ENCODE peak calls at places on chromosomes 7 and 10, in six cellular contexts. B is neuronal stem cell, P is IMR-90, T is trophoblast cell, A is mesendoderm, V is H1. L is an unnamed sample.

GRCh38 chr7:70325509-70326101 is 727.3 kb downstream of the AUTS2 start:
- DNase-seq in A (no peak), B (no peak), P (peak; percentile 9), V (no peak), T (no peak), L (peak; percentile 41)

GRCh38 chr10:118669020-118669766 is 73.7 kb upstream of the PRLHR start:
- DNase-seq in T (no peak), V (no peak), B (no peak), P (peak; percentile 52), A (peak; percentile 27), L (peak; percentile 6)

GRCh38 chr7:143408686-143409551 is at the start of gene EPHA1:
- DNase-seq in A (peak; percentile 96), P (no peak), B (no peak), T (peak; percentile 63), V (peak; percentile 83), L (no peak)

GRCh38 chr10:74585231-74586087 is 240.9 kb upstream of the KAT6B start:
- DNase-seq in V (no peak), B (no peak), P (peak; percentile 0), A (peak; percentile 10), T (no peak), L (peak; percentile 44)

GRCh38 chr7:29990931-29991330 is 1.3 kb upstream of the SCRN1 start:
- DNase-seq in A (no peak), P (no peak), B (no peak), T (no peak), V (no peak), L (no peak)

GRCh38 chr7:151384776-151385625 is 24.8 kb downstream of the WDR86 start:
- DNase-seq in P (no peak), B (no peak), V (no peak), T (no peak), A (peak; percentile 29), L (no peak)

GRCh38 chr7:64888901-64889685 is 14.0 kb upstream of the ZNF273 start:
- DNase-seq in A (no peak), T (no peak), P (no peak), V (peak; percentile 62), B (no peak), L (peak; percentile 14)

GRCh38 chr10:14876764-14877163 is 1.9 kb upstream of the SUV39H2 start:
- DNase-seq in P (no peak), B (no peak), V (no peak), A (no peak), T (peak; percentile 84), L (no peak)

GRCh38 chr10:100828744-100829102 is 83.3 kb downstream of the PAX2 start:
- DNase-seq in A (peak; percentile 44), T (no peak), V (no peak), B (no peak), P (no peak), L (no peak)

GRCh38 chr7:134186022-134186421 is 58.9 kb downstream of the LRGUK start:
- DNase-seq in V (no peak), B (no peak), T (no peak), A (no peak), P (peak; percentile 83), L (no peak)

GRCh38 chr10:70849582-70850016 is 33.9 kb downstream of the SGPL1 start:
- DNase-seq in P (peak; percentile 95), T (peak; percentile 51), A (no peak), V (no peak), B (no peak), L (peak; percentile 79)

GRCh38 chr7:155948845-155949244 is 136.6 kb upstream of the SHH start:
- DNase-seq in T (no peak), P (no peak), A (no peak), V (no peak), B (no peak), L (no peak)

GRCh38 chr10:17687117-17687831 is 43.3 kb downstream of the STAM start:
- DNase-seq in T (no peak), P (no peak), V (no peak), B (no peak), A (no peak), L (no peak)

GRCh38 chr7:90262438-90262837 is 17.5 kb downstream of the CFAP69 start:
- DNase-seq in T (no peak), B (no peak), P (peak; percentile 35), A (no peak), V (no peak), L (peak; percentile 20)

GRCh38 chr7:82085116-82085515 is 315.3 kb upstream of the HGF start:
- DNase-seq in T (peak; percentile 50), V (no peak), B (no peak), A (peak; percentile 10), P (no peak), L (no peak)

GRCh38 chr10:24904830-24905229 is 47.6 kb downstream of the PRTFDC1 start:
- DNase-seq in V (no peak), P (no peak), B (no peak), A (no peak), T (no peak), L (no peak)
- H3K4me1 ChIP-seq in V (no peaks in the 10 kb centered on the region), P (peaks cover 7% of the 10 kb centered on the region), B (peaks cover 5% of the 10 kb centered on the region), A (no peaks in the 10 kb centered on the region), T (no peaks in the 10 kb centered on the region), L (peaks cover 5% of the 10 kb centered on the region)

GRCh38 chr7:141978351-141978750 is 4.8 kb upstream of the TAS2R38 start:
- DNase-seq in T (no peak), B (no peak), P (no peak), A (no peak), V (no peak), L (no peak)

GRCh38 chr7:141979611-141980010 is 6.0 kb upstream of the TAS2R38 start:
- DNase-seq in A (no peak), V (no peak), P (no peak), B (no peak), T (no peak), L (no peak)

GRCh38 chr7:141974831-141975230 is 1.3 kb upstream of the TAS2R38 start:
- DNase-seq in A (peak; percentile 47), P (no peak), T (peak; percentile 26), B (no peak), V (no peak), L (no peak)

GRCh38 chr7:141975806-141976523 is 2.4 kb upstream of the TAS2R38 start:
- DNase-seq in B (peak; percentile 81), A (peak; percentile 86), T (peak; percentile 67), P (no peak), V (peak; percentile 96), L (peak; percentile 0)

DNA sequence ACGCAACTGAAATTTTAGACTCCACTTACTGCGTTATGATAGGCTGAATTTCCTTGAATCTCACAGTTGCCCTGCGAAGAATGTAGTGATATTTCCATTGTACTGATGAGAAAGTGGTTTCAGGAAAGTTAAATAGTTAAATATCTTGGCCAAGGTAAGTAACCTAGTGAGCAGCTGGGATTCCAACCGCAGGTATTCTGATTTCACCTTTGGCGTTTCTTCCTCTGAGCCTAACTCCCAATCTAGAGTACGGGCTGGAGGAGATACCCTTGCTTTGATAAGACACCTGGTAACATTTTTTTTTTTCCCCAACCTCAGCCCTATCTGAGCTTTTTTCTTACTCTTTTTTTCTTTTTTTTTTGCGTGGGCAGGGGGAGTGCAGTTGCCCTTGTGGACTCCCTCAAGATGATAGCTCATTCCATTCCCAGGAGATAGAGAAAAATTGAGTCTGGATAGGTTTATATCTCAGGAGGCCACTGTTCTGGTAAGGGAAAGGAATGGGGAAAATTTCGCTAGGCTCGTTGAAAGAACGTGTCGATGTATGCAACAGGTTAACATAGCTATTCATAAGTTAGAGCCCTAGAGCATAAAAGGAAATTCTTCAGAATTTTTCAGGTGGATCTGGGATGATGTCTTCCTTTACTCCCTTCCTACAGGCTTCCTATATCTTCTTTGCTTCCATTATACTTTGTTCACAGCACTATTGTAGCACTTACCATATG is 3.1 kb upstream of the TAS2R38 start:
- DNase-seq in T (peak; percentile 81), P (no peak), A (no peak), V (no peak), B (no peak), L (no peak)
- H3K4me3 ChIP-seq in T (no peak overlapping the region), P (no peak overlapping the region), A (no peak overlapping the region), V (no peak overlapping the region), B (no peak overlapping the region), L (no peak overlapping the region)

GRCh38 chr10:378930-379704 is 243.9 kb downstream of the ZMYND11 start:
- DNase-seq in A (no peak), P (no peak), B (no peak), V (no peak), T (peak; percentile 36), L (no peak)

GRCh38 chr10:380313-380955 is 245.2 kb downstream of the ZMYND11 start:
- DNase-seq in A (no peak), V (no peak), P (peak; percentile 19), B (no peak), T (no peak), L (no peak)

GRCh38 chr10:375885-376505 is 240.7 kb downstream of the ZMYND11 start:
- DNase-seq in T (peak; percentile 24), V (no peak), P (no peak), B (no peak), A (no peak), L (no peak)

GRCh38 chr10:377228-377627 is 242.0 kb downstream of the ZMYND11 start:
- DNase-seq in A (no peak), T (no peak), B (no peak), P (no peak), V (no peak), L (no peak)

DNA sequence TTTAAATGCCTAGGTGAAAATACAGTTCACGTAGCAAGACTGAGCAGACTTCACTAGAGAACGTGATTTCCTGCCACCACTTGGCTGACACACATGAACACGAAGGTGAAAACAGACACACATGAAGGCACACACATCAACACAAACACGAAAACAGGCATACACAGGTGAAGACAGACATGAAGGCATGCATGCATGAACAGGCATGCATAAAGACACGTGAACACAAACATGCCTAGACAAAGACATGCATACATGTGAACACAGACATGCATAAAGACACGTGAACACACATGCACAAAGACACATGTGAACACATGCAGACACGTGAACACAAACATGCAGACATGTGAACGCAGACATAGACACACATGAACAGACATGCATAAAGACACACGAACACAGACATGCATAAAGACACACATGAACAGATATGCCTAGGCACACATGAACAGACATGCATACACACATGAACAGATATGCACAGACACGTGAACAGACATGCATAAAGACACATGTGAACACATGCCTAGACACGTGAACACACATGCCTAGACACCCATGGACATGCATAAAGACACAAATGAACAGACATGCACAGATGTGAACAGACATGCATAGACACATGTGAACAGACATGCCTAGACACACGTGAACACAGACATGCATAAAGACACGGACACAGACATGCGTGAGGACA is 243.1 kb downstream of the ZMYND11 start:
- DNase-seq in A (no peak), P (no peak), B (no peak), T (no peak), V (no peak), L (no peak)
- H3K23ac ChIP-seq in A (no peak overlapping the region), P (no peak overlapping the region), B (no peak overlapping the region), T (no peak overlapping the region), V (no peak overlapping the region), L (no peak overlapping the region)

GRCh38 chr10:13648425-13648824 is 61.7 kb downstream of the PRPF18 start:
- DNase-seq in B (no peak), P (no peak), V (no peak), T (no peak), A (no peak), L (no peak)

GRCh38 chr10:13649844-13650520 is 63.2 kb downstream of the PRPF18 start:
- DNase-seq in T (no peak), B (no peak), V (no peak), P (no peak), A (peak; percentile 42), L (no peak)

GRCh38 chr10:13642293-13642692 is 55.5 kb downstream of the PRPF18 start:
- DNase-seq in V (peak; percentile 13), B (no peak), A (no peak), T (no peak), P (no peak), L (no peak)

DNA sequence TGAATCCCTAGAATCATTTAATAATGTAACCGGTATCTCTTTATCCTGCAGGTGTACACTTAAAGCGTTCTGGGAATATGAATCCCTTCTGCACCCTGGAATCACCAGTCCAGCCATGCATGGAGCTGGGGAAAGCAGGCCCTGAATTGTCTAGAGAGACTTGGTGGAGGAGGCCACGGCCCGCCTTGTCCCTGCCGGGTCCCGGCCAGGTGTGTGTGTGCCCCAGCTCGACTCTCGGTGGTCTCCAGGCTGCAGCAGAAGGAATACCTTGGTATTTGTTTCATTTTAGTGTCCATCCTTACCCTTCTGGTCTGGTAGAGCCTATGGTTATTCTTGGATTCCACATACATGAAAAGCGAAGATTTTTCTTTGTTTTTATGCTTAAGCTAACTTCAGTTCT is 58.1 kb downstream of the PRPF18 start:
- DNase-seq in P (no peak), V (peak; percentile 26), T (no peak), A (no peak), B (no peak), L (no peak)
- H3K4me1 ChIP-seq in P (no peaks in the 10 kb centered on the region), V (no peaks in the 10 kb centered on the region), T (no peaks in the 10 kb centered on the region), A (no peaks in the 10 kb centered on the region), B (no peaks in the 10 kb centered on the region), L (peaks cover 2% of the 10 kb centered on the region)

L was measured in mesenchymal stem cell.